ENCODE peak calls at places on chromosome 14, in eight cellular contexts. W is GM23248, T is lower lobe of right lung, Y is brain microvascular endothelial cell, Z is A673, M is AG10803, L is Caco-2, A is fibroblast of the aortic adventitia. Q is an unnamed sample.

GRCh38 chr14:105067140-105067968 is 2.1 kb upstream of the GPR132 start:
- DNase-seq in M (no peak), A (no peak), Z (no peak), L (no peak), Y (peak), T (no peak), W (peak), Q (no peak)

GRCh38 chr14:95515080-95515489 is 1.4 kb downstream of the SYNE3 start:
- DNase-seq in T (peak), Y (no peak), L (no peak), W (peak), A (peak), M (peak), Z (peak), Q (no peak)

GRCh38 chr14:30223385-30223785 is 295.7 kb upstream of the PRKD1 start:
- DNase-seq in L (no peak), Z (no peak), Y (peak), M (peak), T (peak), A (peak), W (peak), Q (no peak)

GRCh38 chr14:41280745-41281144 is 325.9 kb upstream of the LRFN5 start:
- DNase-seq in M (no peak), L (no peak), Z (peak), W (peak), Y (no peak), A (peak), T (no peak), Q (no peak)

GRCh38 chr14:71856199-71856919 is 75.9 kb upstream of the RGS6 start:
- DNase-seq in T (no peak), Y (no peak), M (no peak), W (no peak), Z (peak), L (no peak), A (no peak), Q (no peak)

GRCh38 chr14:73612339-73613045 is at the start of gene ACOT6:
- DNase-seq in A (peak), L (peak), Y (peak), W (peak), Z (peak), T (peak), M (peak), Q (peak)

GRCh38 chr14:105144231-105144665 is 24.3 kb downstream of the JAG2 start:
- DNase-seq in Y (no peak), A (no peak), W (no peak), L (no peak), Z (no peak), M (no peak), T (peak), Q (peak)

GRCh38 chr14:94355191-94355794 is 32.2 kb upstream of the SERPINA6 start:
- DNase-seq in T (peak), Z (peak), W (no peak), Y (peak), M (peak), L (no peak), A (peak), Q (peak)

GRCh38 chr14:37036669-37037341 is 135.6 kb downstream of the SLC25A21 start:
- DNase-seq in A (peak), Z (peak), W (peak), L (no peak), M (peak), Y (no peak), T (no peak), Q (no peak)

GRCh38 chr14:61569783-61570182 is 125.5 kb upstream of the HIF1A start:
- DNase-seq in M (peak), A (peak), T (peak), Z (no peak), L (no peak), W (peak), Y (peak), Q (no peak)

GRCh38 chr14:36221097-36221496 is 44.6 kb upstream of the PTCSC3 start:
- DNase-seq in A (no peak), Z (no peak), W (no peak), Y (no peak), M (no peak), T (no peak), L (no peak), Q (no peak)

GRCh38 chr14:87483651-87484260 is 509.2 kb downstream of the GALC start:
- DNase-seq in Y (peak), W (peak), A (peak), Z (no peak), L (no peak), T (no peak), M (peak), Q (no peak)

DNA sequence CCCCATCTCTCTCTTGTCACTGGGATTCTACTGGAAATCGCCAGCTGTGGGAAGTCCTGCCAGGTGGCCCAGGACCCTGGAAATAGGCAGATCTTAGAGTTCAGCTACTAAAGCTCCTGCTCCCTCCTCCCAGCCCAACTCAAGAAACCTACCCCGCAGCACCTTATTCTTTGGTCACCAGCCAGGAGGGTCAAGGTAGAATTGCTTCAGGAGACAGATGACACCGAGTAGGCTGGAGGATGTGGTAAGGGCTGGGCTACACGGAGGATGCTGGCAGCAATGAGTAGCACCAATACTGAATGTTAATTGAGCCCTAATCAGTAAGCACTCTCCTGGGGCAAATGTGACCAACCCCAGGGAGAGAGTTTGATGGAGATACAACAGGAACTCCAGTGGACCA is 119.7 kb upstream of the VASH1 start:
- DNase-seq in L (no peak), W (no peak), M (no peak), T (no peak), A (no peak), Y (no peak), Z (no peak), Q (no peak)
- H3K4me3 ChIP-seq in L (no peak), W (no peak), M (no peak), T (no peak), A (no peak), Y (no peak), Z (no peak), Q (no peak)

GRCh38 chr14:75306917-75307699 is 28.5 kb downstream of the FOS start:
- DNase-seq in Y (no peak), L (peak), T (no peak), W (peak), M (peak), Z (peak), A (no peak), Q (peak)
- H3K4me3 ChIP-seq in Y (no peak), L (no peak), T (no peak), W (no peak), M (no peak), Z (no peak), A (no peak), Q (no peak)

GRCh38 chr14:22882529-22883190 is 362 bp upstream of the REM2 start:
- DNase-seq in A (peak), W (peak), Z (peak), T (no peak), Y (peak), L (peak), M (peak), Q (peak)
- H3K4me3 ChIP-seq in A (no peak), W (no peak), Z (no peak), T (no peak), Y (no peak), L (no peak), M (no peak), Q (no peak)

GRCh38 chr14:101869217-101869616 is 95.2 kb upstream of the DYNC1H1 start:
- DNase-seq in L (no peak), T (no peak), Y (no peak), M (no peak), W (no peak), A (no peak), Z (no peak), Q (no peak)
- H3K4me3 ChIP-seq in L (no peak), T (no peak), Y (no peak), M (no peak), W (no peak), A (no peak), Z (no peak), Q (no peak)

DNA sequence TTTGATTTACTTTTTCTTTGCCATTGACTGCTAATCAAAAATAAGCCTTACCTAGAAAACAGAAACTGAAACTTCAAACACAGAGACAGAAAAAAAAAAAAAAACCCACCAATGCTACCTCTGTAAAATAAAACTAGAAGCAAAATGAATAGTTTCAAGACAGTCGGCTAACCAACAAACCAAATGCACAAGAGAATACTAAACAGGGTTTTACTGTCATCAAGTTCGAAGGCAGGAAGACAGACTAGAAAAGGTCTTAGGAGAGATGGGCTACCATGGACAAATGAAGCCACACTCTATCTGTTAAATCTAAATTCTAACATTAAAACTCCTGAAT is 59.5 kb downstream of the SEL1L start:
- DNase-seq in Y (no peak), A (no peak), Z (no peak), M (no peak), L (no peak), W (no peak), T (no peak), Q (no peak)
- H3K4me3 ChIP-seq in Y (no peak), A (no peak), Z (no peak), M (no peak), L (no peak), W (no peak), T (no peak), Q (no peak)

GRCh38 chr14:92654206-92654901 is 94.1 kb downstream of the LGMN start:
- DNase-seq in M (no peak), T (no peak), A (no peak), W (no peak), L (no peak), Z (no peak), Y (no peak), Q (no peak)
- H3K4me3 ChIP-seq in M (no peak), T (peak), A (no peak), W (no peak), L (no peak), Z (no peak), Y (no peak), Q (no peak)

Q was measured in WERI-Rb-1.